ENCODE peak calls at places on chromosomes 7 and 10, in eight cellular contexts. J is left lobe of liver; Y is stimulated activated CD4-positive, alpha-beta T cell treated with anti-CD3 and anti-CD28 coated beads, Interleukin-2, amount 100 ng/mL, for 48 hours; O is posterior vena cava; E is H9; P is endothelial cell; A is heart left ventricle; S is tibial nerve. U is an unnamed sample.

GRCh38 chr7:35905555-35905954 is 104.7 kb downstream of the SEPTIN7 start:
- DNase-seq in J (no peak), Y (no peak), O (no peak), E (no peak), P (no peak), A (no peak), S (no peak), U (no peak)

GRCh38 chr10:10294801-10295515 is 722.7 kb upstream of the CELF2 start:
- DNase-seq in J (no peak), Y (no peak), O (no peak), E (no peak), P (no peak), A (no peak), S (no peak), U (no peak)

GRCh38 chr10:73920084-73920483 is 9.2 kb downstream of the PLAU start:
- DNase-seq in J (no peak), Y (no peak), O (no peak), E (no peak), P (no peak), A (peak; percentile 44), S (no peak), U (no peak)

GRCh38 chr10:52644678-52645434 is 127.7 kb downstream of the MBL2 start:
- DNase-seq in J (peak; percentile 50), Y (peak; percentile 1), O (no peak), E (no peak), P (peak; percentile 47), A (peak; percentile 10), S (no peak), U (peak; percentile 7)

GRCh38 chr10:49359349-49360231 is 36.3 kb downstream of the DRGX start:
- DNase-seq in J (no peak), Y (no peak), O (peak; percentile 54), E (peak; percentile 78), P (peak; percentile 50), A (peak; percentile 34), S (no peak), U (no peak)

GRCh38 chr10:116742367-116743265 is at the start of gene HSPA12A:
- DNase-seq in J (peak; percentile 85), Y (peak; percentile 52), O (peak; percentile 91), E (peak; percentile 74), P (peak; percentile 83), A (peak; percentile 82), S (peak; percentile 64), U (no peak)

GRCh38 chr7:3200504-3200903 is 100.5 kb upstream of the SDK1 start:
- DNase-seq in J (no peak), Y (peak; percentile 13), O (no peak), E (peak; percentile 83), P (peak; percentile 40), A (no peak), S (no peak), U (peak; percentile 42)

GRCh38 chr7:87369216-87369615 is 23.8 kb downstream of the CROT start:
- DNase-seq in J (no peak), Y (no peak), O (no peak), E (no peak), P (no peak), A (no peak), S (no peak), U (no peak)

GRCh38 chr7:50446542-50446960 is 3.6 kb downstream of the FIGNL1 start:
- DNase-seq in J (no peak), Y (no peak), O (no peak), E (no peak), P (no peak), A (no peak), S (no peak), U (no peak)

GRCh38 chr10:33812586-33812985 is 478.1 kb upstream of the NRP1 start:
- DNase-seq in J (peak; percentile 24), Y (no peak), O (no peak), E (no peak), P (no peak), A (no peak), S (no peak), U (no peak)

GRCh38 chr7:139374246-139374645 is 14.6 kb downstream of the LUC7L2 start:
- DNase-seq in J (no peak), Y (no peak), O (no peak), E (no peak), P (no peak), A (no peak), S (no peak), U (no peak)

GRCh38 chr10:62327897-62328296 is 46.3 kb upstream of the ZNF365 start:
- DNase-seq in J (no peak), Y (no peak), O (no peak), E (no peak), P (no peak), A (no peak), S (no peak), U (no peak)

GRCh38 chr10:71816931-71817631 is 34.0 kb downstream of the PSAP start:
- DNase-seq in J (no peak), Y (no peak), O (no peak), E (no peak), P (no peak), A (no peak), S (no peak), U (no peak)

GRCh38 chr7:90236890-90237289 is 8.1 kb upstream of the CFAP69 start:
- DNase-seq in J (no peak), Y (no peak), O (no peak), E (no peak), P (no peak), A (no peak), S (no peak), U (no peak)

GRCh38 chr10:133230387-133231195 is 574 bp downstream of the UTF1 start:
- DNase-seq in J (no peak), Y (no peak), O (no peak), E (peak; percentile 62), P (no peak), A (no peak), S (no peak), U (no peak)

GRCh38 chr7:88927-89921 is 103.1 kb upstream of the FAM20C start:
- DNase-seq in J (peak; percentile 42), Y (no peak), O (peak; percentile 89), E (no peak), P (no peak), A (peak; percentile 34), S (no peak), U (no peak)

GRCh38 chr7:149422914-149423285 is 38.0 kb downstream of the ZNF777 start:
- DNase-seq in J (no peak), Y (peak; percentile 34), O (peak; percentile 80), E (peak; percentile 56), P (peak; percentile 18), A (no peak), S (no peak), U (no peak)

GRCh38 chr7:75905785-75906604 is 9.0 kb upstream of the POR start:
- DNase-seq in J (peak; percentile 96), Y (no peak), O (peak; percentile 94), E (peak; percentile 75), P (peak; percentile 10), A (peak; percentile 16), S (peak; percentile 65), U (peak; percentile 25)

GRCh38 chr7:1355568-1356340 is 103.5 kb downstream of the MICALL2 start:
- DNase-seq in J (no peak), Y (no peak), O (peak; percentile 58), E (no peak), P (no peak), A (no peak), S (no peak), U (no peak)

GRCh38 chr10:100569687-100570517 is 34.2 kb downstream of the HIF1AN start:
- DNase-seq in J (peak; percentile 16), Y (no peak), O (no peak), E (peak; percentile 67), P (peak; percentile 62), A (no peak), S (no peak), U (peak; percentile 15)

GRCh38 chr10:2246747-2247146 is 509.4 kb upstream of the ADARB2 start:
- DNase-seq in J (no peak), Y (no peak), O (no peak), E (no peak), P (no peak), A (no peak), S (no peak), U (no peak)

GRCh38 chr10:17585001-17585400 is 32.2 kb downstream of the HACD1 start:
- DNase-seq in J (no peak), Y (no peak), O (no peak), E (no peak), P (no peak), A (no peak), S (no peak), U (no peak)

GRCh38 chr10:111098679-111099437 is 22.0 kb downstream of the ADRA2A start:
- DNase-seq in J (no peak), Y (no peak), O (no peak), E (no peak), P (no peak), A (no peak), S (no peak), U (no peak)

GRCh38 chr10:101961591-101962498 is 94.1 kb downstream of the ARMH3 start:
- DNase-seq in J (no peak), Y (no peak), O (no peak), E (no peak), P (no peak), A (peak; percentile 57), S (no peak), U (no peak)

GRCh38 chr10:16545126-16545736 is 23.6 kb upstream of the C1QL3 start:
- DNase-seq in J (no peak), Y (peak; percentile 1), O (no peak), E (peak; percentile 30), P (no peak), A (no peak), S (no peak), U (no peak)

GRCh38 chr7:143361552-143362125 is 874 bp downstream of the FAM131B start:
- DNase-seq in J (no peak), Y (no peak), O (no peak), E (no peak), P (no peak), A (no peak), S (no peak), U (no peak)

GRCh38 chr7:87510430-87510875 is 35.0 kb upstream of the ABCB4 start:
- DNase-seq in J (no peak), Y (no peak), O (no peak), E (no peak), P (no peak), A (no peak), S (no peak), U (no peak)

GRCh38 chr10:80701706-80702105 is 164.0 kb downstream of the SH2D4B start:
- DNase-seq in J (no peak), Y (no peak), O (no peak), E (no peak), P (no peak), A (no peak), S (no peak), U (no peak)

GRCh38 chr10:70785190-70785589 is at the start of gene TBATA:
- DNase-seq in J (no peak), Y (no peak), O (no peak), E (no peak), P (no peak), A (no peak), S (no peak), U (no peak)

GRCh38 chr10:49309691-49310371 is 10.9 kb downstream of the C10orf71 start:
- DNase-seq in J (no peak), Y (no peak), O (no peak), E (no peak), P (no peak), A (no peak), S (no peak), U (no peak)

GRCh38 chr7:35793225-35793579 is 7.7 kb upstream of the SEPTIN7 start:
- DNase-seq in J (no peak), Y (no peak), O (no peak), E (no peak), P (peak; percentile 50), A (peak; percentile 48), S (no peak), U (no peak)

GRCh38 chr10:127228195-127228785 is 31.9 kb upstream of the INSYN2A start:
- DNase-seq in J (peak; percentile 53), Y (no peak), O (no peak), E (no peak), P (no peak), A (no peak), S (no peak), U (no peak)

GRCh38 chr10:105545101-105545500 is 904.0 kb downstream of the SORCS3 start:
- DNase-seq in J (no peak), Y (no peak), O (no peak), E (no peak), P (no peak), A (no peak), S (no peak), U (no peak)

GRCh38 chr10:93816123-93816747 is 58.5 kb downstream of the LGI1 start:
- DNase-seq in J (peak; percentile 63), Y (peak; percentile 30), O (peak; percentile 91), E (peak; percentile 69), P (peak; percentile 72), A (peak; percentile 34), S (peak; percentile 59), U (no peak)

U was measured in iPS DF 19.7.